ENCODE peak calls at places on chromosomes 2 and 18, in six cellular contexts. U is GM13977, K is MCF 10A, F is tibial artery, S is lower leg skin, T is brain microvascular endothelial cell. G is an unnamed sample.

GRCh38 chr2:28449489-28450395 is 46.1 kb upstream of the PLB1 start:
- DNase-seq in U (peak), K (peak), F (no peak), S (no peak), T (peak), G (peak)

GRCh38 chr2:10305254-10305635 is 2.5 kb downstream of the HPCAL1 start:
- DNase-seq in U (no peak), K (no peak), F (no peak), S (no peak), T (no peak), G (peak)

GRCh38 chr2:10412380-10412779 is 35.7 kb downstream of the ODC1 start:
- DNase-seq in U (peak), K (peak), F (no peak), S (no peak), T (peak), G (peak)

GRCh38 chr2:52113338-52113737 is 1081.4 kb upstream of the NRXN1 start:
- DNase-seq in U (no peak), K (peak), F (no peak), S (no peak), T (peak), G (no peak)

GRCh38 chr18:80106482-80107051 is 2.5 kb upstream of the ADNP2 start:
- DNase-seq in U (no peak), K (no peak), F (no peak), S (no peak), T (no peak), G (no peak)

GRCh38 chr2:197784956-197785941 is at the start of gene BOLL:
- DNase-seq in U (no peak), K (no peak), F (no peak), S (no peak), T (no peak), G (no peak)

GRCh38 chr18:74251297-74252031 is 40.3 kb downstream of the CYB5A start:
- DNase-seq in U (no peak), K (peak), F (peak), S (peak), T (peak), G (no peak)

GRCh38 chr2:3223080-3223923 is 154.3 kb downstream of the EIPR1 start:
- DNase-seq in U (peak), K (no peak), F (no peak), S (no peak), T (peak), G (peak)

GRCh38 chr18:46039967-46040746 is 31.9 kb downstream of the PSTPIP2 start:
- DNase-seq in U (no peak), K (no peak), F (no peak), S (no peak), T (no peak), G (no peak)

GRCh38 chr2:197270601-197271000 is 40.0 kb downstream of the ANKRD44 start:
- DNase-seq in U (no peak), K (no peak), F (no peak), S (no peak), T (no peak), G (no peak)

GRCh38 chr2:58539973-58540372 is 298.8 kb upstream of the FANCL start:
- DNase-seq in U (no peak), K (peak), F (no peak), S (no peak), T (no peak), G (no peak)

GRCh38 chr2:30252723-30253688 is 21.7 kb downstream of the LBH start:
- DNase-seq in U (no peak), K (no peak), F (peak), S (no peak), T (peak), G (peak)

GRCh38 chr2:178128836-178129630 is 16.8 kb downstream of the RBM45 start:
- DNase-seq in U (no peak), K (no peak), F (no peak), S (no peak), T (peak), G (no peak)

GRCh38 chr2:233338046-233338445 is 16.2 kb upstream of the DGKD start:
- DNase-seq in U (no peak), K (no peak), F (no peak), S (no peak), T (no peak), G (no peak)

GRCh38 chr18:48875314-48875941 is 75.3 kb downstream of the SMAD7 start:
- DNase-seq in U (no peak), K (no peak), F (no peak), S (no peak), T (no peak), G (no peak)

GRCh38 chr2:152098798-152099654 is at the start of gene CACNB4:
- DNase-seq in U (peak), K (no peak), F (peak), S (no peak), T (peak), G (peak)

GRCh38 chr18:2572892-2573291 is 1.5 kb downstream of the NDC80 start:
- DNase-seq in U (no peak), K (peak), F (no peak), S (no peak), T (no peak), G (no peak)

GRCh38 chr2:239328306-239329191 is 72.3 kb downstream of the HDAC4 start:
- DNase-seq in U (no peak), K (no peak), F (peak), S (no peak), T (peak), G (no peak)

GRCh38 chr2:206054952-206055351 is 31.0 kb downstream of the INO80D start:
- DNase-seq in U (no peak), K (no peak), F (no peak), S (no peak), T (no peak), G (no peak)

GRCh38 chr2:10599921-10600320 is 89.9 kb downstream of the NOL10 start:
- DNase-seq in U (no peak), K (no peak), F (no peak), S (no peak), T (no peak), G (no peak)

GRCh38 chr18:54260376-54261072 is 8.8 kb upstream of the POLI start:
- DNase-seq in U (no peak), K (peak), F (no peak), S (no peak), T (no peak), G (peak)

GRCh38 chr2:9474361-9475117 is at the start of gene IAH1:
- DNase-seq in U (peak), K (peak), F (peak), S (no peak), T (no peak), G (peak)

GRCh38 chr2:20050104-20050711 is 1.2 kb downstream of the LAPTM4A start:
- DNase-seq in U (peak), K (peak), F (no peak), S (peak), T (no peak), G (peak)

GRCh38 chr18:13797157-13797611 is 26.8 kb upstream of the MC5R start:
- DNase-seq in U (no peak), K (peak), F (no peak), S (no peak), T (no peak), G (no peak)

GRCh38 chr2:20507166-20507692 is 60.4 kb downstream of the RHOB start:
- DNase-seq in U (peak), K (no peak), F (no peak), S (no peak), T (no peak), G (peak)

GRCh38 chr2:113876503-113877387 is 13.1 kb upstream of the ACTR3 start:
- DNase-seq in U (no peak), K (peak), F (no peak), S (no peak), T (no peak), G (peak)

GRCh38 chr2:11013196-11013595 is 101.5 kb downstream of the KCNF1 start:
- DNase-seq in U (no peak), K (no peak), F (no peak), S (no peak), T (no peak), G (no peak)

GRCh38 chr18:13175754-13176210 is 42.8 kb upstream of the LDLRAD4 start:
- DNase-seq in U (no peak), K (peak), F (no peak), S (no peak), T (no peak), G (peak)

GRCh38 chr2:46979611-46980010 is 64.0 kb upstream of the MCFD2 start:
- DNase-seq in U (no peak), K (no peak), F (no peak), S (no peak), T (no peak), G (peak)

GRCh38 chr18:43719264-43719795 is 442.0 kb upstream of the SYT4 start:
- DNase-seq in U (no peak), K (no peak), F (no peak), S (no peak), T (no peak), G (no peak)

GRCh38 chr2:217105733-217106649 is 246.1 kb upstream of the TNP1 start:
- DNase-seq in U (no peak), K (peak), F (peak), S (no peak), T (peak), G (peak)

GRCh38 chr18:2515908-2516625 is 55.2 kb downstream of the METTL4 start:
- DNase-seq in U (no peak), K (peak), F (no peak), S (no peak), T (peak), G (peak)

GRCh38 chr2:42879116-42879705 is 86.8 kb upstream of the HAAO start:
- DNase-seq in U (no peak), K (no peak), F (no peak), S (no peak), T (no peak), G (no peak)

GRCh38 chr2:69275490-69275889 is 111.5 kb downstream of the GFPT1 start:
- DNase-seq in U (no peak), K (no peak), F (no peak), S (no peak), T (no peak), G (no peak)

GRCh38 chr2:35963344-35963743 is 392.2 kb upstream of the CRIM1 start:
- DNase-seq in U (no peak), K (no peak), F (no peak), S (no peak), T (no peak), G (no peak)

GRCh38 chr2:152622228-152622627 is 95.0 kb downstream of the PRPF40A start:
- DNase-seq in U (no peak), K (no peak), F (no peak), S (no peak), T (no peak), G (no peak)

GRCh38 chr2:20868377-20868776 is 45.5 kb upstream of the LDAH start:
- DNase-seq in U (peak), K (no peak), F (no peak), S (no peak), T (no peak), G (peak)

GRCh38 chr18:26656944-26657536 is 108.7 kb upstream of the KCTD1 start:
- DNase-seq in U (peak), K (peak), F (peak), S (peak), T (peak), G (no peak)

DNA sequence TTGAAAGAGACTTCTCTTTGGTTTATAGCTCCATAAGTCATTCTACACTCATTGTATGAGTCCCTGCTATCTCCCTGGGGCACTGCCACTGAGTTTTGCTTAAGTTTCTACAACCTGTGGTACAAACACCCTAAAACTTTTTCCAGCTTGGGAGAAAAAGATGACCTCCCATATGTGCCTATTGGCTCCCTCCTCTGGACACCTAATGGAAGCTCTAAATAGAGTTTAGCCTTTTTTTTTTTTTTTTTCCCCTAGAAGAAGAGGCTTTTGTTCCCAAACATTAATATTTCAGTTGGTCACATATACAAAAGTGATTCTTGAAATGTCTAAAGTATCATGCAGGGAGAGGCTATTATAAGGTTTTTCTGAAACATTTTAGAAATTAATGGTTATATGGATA is 547.2 kb upstream of the TMEFF2 start:
- DNase-seq in U (no peak), K (peak), F (no peak), S (no peak), T (no peak), G (no peak)
- TF ChIP-seq CTCF in U (no peak), K (peak), F (no peak), S (no peak), T (peak), G (no peak)

GRCh38 chr2:181953773-181954537 is 31.7 kb upstream of the PPP1R1C start:
- DNase-seq in U (peak), K (no peak), F (peak), S (peak), T (peak), G (peak)
- TF ChIP-seq CTCF in U (peak), K (peak), F (peak), S (no peak), T (peak), G (peak)

DNA sequence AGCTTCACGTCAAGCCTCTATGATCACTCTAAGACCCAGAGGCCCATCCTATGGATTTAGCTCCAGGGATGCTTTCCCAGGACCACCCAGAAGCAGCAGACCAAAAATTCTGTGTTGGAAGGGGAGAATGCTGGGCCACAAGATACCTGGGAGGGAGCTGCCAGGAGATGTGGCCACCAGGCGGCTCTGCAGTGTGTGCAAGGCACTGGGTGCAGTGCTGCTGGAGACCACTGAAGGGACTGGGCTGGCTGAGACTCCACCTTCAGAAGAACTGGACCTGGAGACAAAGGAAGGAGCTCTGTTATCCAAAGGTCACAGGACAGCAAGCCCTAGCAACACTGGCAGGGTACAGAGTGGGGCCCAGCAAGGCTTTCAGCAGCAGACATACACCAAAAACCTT is 34.0 kb downstream of the KANSL3 start:
- DNase-seq in U (no peak), K (no peak), F (no peak), S (no peak), T (no peak), G (no peak)
- TF ChIP-seq CTCF in U (no peak), K (no peak), F (no peak), S (no peak), T (peak), G (no peak)

GRCh38 chr2:200575957-200576356 is 9.9 kb upstream of the AOX1 start:
- DNase-seq in U (no peak), K (peak), F (no peak), S (no peak), T (no peak), G (no peak)

GRCh38 chr2:200584639-200585038 is 1.2 kb upstream of the AOX1 start:
- DNase-seq in U (peak), K (no peak), F (no peak), S (no peak), T (no peak), G (no peak)

GRCh38 chr2:200577000-200577399 is 8.8 kb upstream of the AOX1 start:
- DNase-seq in U (no peak), K (no peak), F (no peak), S (no peak), T (no peak), G (no peak)

GRCh38 chr2:200578778-200579177 is 7.0 kb upstream of the AOX1 start:
- DNase-seq in U (no peak), K (peak), F (no peak), S (no peak), T (peak), G (peak)
- TF ChIP-seq CTCF in U (peak), K (peak), F (peak), S (peak), T (peak), G (peak)

GRCh38 chr2:5021148-5021547 is 671.0 kb upstream of the SOX11 start:
- DNase-seq in U (no peak), K (peak), F (no peak), S (no peak), T (no peak), G (no peak)

GRCh38 chr2:5019324-5019723 is 672.9 kb upstream of the SOX11 start:
- DNase-seq in U (no peak), K (no peak), F (no peak), S (no peak), T (no peak), G (no peak)

GRCh38 chr2:5020451-5020850 is 671.7 kb upstream of the SOX11 start:
- DNase-seq in U (no peak), K (no peak), F (no peak), S (no peak), T (no peak), G (no peak)

DNA sequence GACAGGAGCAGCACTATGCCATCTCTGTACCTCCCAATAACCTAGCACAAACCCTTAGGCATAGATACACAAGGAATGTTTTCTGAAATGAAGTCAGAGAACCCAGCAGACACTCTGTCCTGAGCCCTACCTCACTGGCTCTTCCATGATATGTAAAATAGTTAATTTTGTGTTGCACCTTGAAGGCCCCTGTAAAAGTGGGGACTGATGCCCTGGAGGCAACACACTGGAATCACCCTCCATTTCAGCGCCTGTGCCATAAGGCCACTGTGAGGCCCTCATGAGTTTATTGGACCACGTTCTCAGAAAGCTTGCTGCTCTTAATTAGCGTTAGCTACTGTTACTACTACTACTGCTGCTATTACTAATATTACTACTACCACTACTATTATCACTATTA is 670.1 kb upstream of the SOX11 start:
- DNase-seq in U (no peak), K (no peak), F (no peak), S (no peak), T (no peak), G (no peak)
- TF ChIP-seq CTCF in U (no peak), K (no peak), F (no peak), S (no peak), T (no peak), G (no peak)

GRCh38 chr18:805008-805754 is 6.9 kb downstream of the YES1 start:
- DNase-seq in U (no peak), K (no peak), F (no peak), S (no peak), T (no peak), G (no peak)

GRCh38 chr18:805755-806110 is 6.3 kb downstream of the YES1 start:
- DNase-seq in U (no peak), K (no peak), F (no peak), S (no peak), T (no peak), G (no peak)

GRCh38 chr18:801137-801536 is 10.9 kb downstream of the YES1 start:
- DNase-seq in U (no peak), K (no peak), F (no peak), S (no peak), T (no peak), G (no peak)

GRCh38 chr18:799943-800342 is 12.1 kb downstream of the YES1 start:
- DNase-seq in U (no peak), K (no peak), F (no peak), S (no peak), T (no peak), G (no peak)
- TF ChIP-seq CTCF in U (no peak), K (no peak), F (no peak), S (no peak), T (no peak), G (no peak)

GRCh38 chr18:56709463-56709862 is 58.3 kb downstream of the WDR7 start:
- DNase-seq in U (peak), K (peak), F (no peak), S (no peak), T (peak), G (peak)
- TF ChIP-seq CTCF in U (no peak), K (peak), F (no peak), S (no peak), T (peak), G (peak)

DNA sequence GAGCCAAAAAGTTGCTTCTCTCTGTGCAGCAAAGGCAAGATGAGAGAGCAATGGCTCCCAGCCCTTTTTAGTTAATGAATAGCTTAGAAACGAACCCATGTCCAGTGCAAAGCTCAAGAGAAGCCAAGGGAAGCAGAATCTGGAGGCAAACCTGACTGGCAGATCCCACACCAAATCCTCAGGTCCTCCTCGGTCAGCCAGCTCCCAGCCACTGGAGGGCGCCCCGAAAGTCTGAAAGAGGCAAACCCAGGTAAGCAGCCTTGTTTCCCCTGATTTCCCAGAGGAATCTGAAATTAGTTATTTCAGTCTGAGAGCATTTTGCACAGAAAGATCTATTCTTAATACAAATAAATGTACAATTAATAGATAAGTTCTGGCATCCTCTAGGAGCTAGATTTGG is 71.3 kb upstream of the PID1 start:
- DNase-seq in U (no peak), K (peak), F (peak), S (no peak), T (no peak), G (peak)
- TF ChIP-seq CTCF in U (peak), K (no peak), F (peak), S (no peak), T (peak), G (peak)

G was measured in activated CD8-positive, alpha-beta T cell treated with anti-CD3 and anti-CD28 coated beads for 36 hours.